ENCODE peak calls at places on chromosome 12, in eight cellular contexts. F is astrocyte; A is Panc1; H is K562; V is heart right ventricle; X is GM23248; D is CD8-positive, alpha-beta memory T cell; G is stomach. Y is an unnamed sample. For H3K36me3 and H3K4me1, the result is how much of the 10 kb centered on the place peaks cover.

GRCh38 chr12:77133566-77133965 is 68.2 kb upstream of the E2F7 start:
- DNase-seq in F (peak), A (no peak), H (no peak), V (peak), X (peak), D (no peak), G (peak), Y (peak)

GRCh38 chr12:115437061-115437567 is 753.1 kb upstream of the TBX3 start:
- DNase-seq in F (peak), A (no peak), H (no peak), V (peak), X (peak), D (no peak), G (no peak), Y (no peak)

GRCh38 chr12:50529345-50529744 is 24.6 kb downstream of the DIP2B start:
- DNase-seq in F (no peak), A (no peak), H (no peak), V (no peak), X (no peak), D (no peak), G (no peak), Y (no peak)

GRCh38 chr12:26219736-26220135 is 24.4 kb downstream of the SSPN start:
- DNase-seq in F (no peak), A (no peak), H (no peak), V (no peak), X (no peak), D (no peak), G (no peak), Y (no peak)

GRCh38 chr12:7058163-7058845 is 2.2 kb upstream of the C1S start:
- DNase-seq in F (no peak), A (no peak), H (no peak), V (no peak), X (no peak), D (no peak), G (no peak), Y (no peak)

GRCh38 chr12:45658066-45658465 is 71.4 kb upstream of the ARID2 start:
- DNase-seq in F (no peak), A (no peak), H (no peak), V (no peak), X (no peak), D (no peak), G (no peak), Y (no peak)

GRCh38 chr12:16347391-16348298 is at the start of gene MGST1:
- DNase-seq in F (peak), A (no peak), H (peak), V (peak), X (peak), D (no peak), G (peak), Y (peak)

GRCh38 chr12:76890407-76891143 is 11.8 kb upstream of the CSRP2 start:
- DNase-seq in F (no peak), A (no peak), H (no peak), V (no peak), X (no peak), D (no peak), G (no peak), Y (no peak)

GRCh38 chr12:124847113-124847512 is 16.6 kb downstream of the SCARB1 start:
- DNase-seq in F (no peak), A (no peak), H (no peak), V (no peak), X (no peak), D (no peak), G (peak), Y (no peak)

GRCh38 chr12:117836476-117836875 is 132.3 kb downstream of the KSR2 start:
- DNase-seq in F (no peak), A (no peak), H (no peak), V (no peak), X (no peak), D (no peak), G (no peak), Y (no peak)
- H3K36me3 ChIP-seq in F (under half), A (under half), H (under half), V (under half), X (under half), D (under half), G (under half), Y (under half)

DNA sequence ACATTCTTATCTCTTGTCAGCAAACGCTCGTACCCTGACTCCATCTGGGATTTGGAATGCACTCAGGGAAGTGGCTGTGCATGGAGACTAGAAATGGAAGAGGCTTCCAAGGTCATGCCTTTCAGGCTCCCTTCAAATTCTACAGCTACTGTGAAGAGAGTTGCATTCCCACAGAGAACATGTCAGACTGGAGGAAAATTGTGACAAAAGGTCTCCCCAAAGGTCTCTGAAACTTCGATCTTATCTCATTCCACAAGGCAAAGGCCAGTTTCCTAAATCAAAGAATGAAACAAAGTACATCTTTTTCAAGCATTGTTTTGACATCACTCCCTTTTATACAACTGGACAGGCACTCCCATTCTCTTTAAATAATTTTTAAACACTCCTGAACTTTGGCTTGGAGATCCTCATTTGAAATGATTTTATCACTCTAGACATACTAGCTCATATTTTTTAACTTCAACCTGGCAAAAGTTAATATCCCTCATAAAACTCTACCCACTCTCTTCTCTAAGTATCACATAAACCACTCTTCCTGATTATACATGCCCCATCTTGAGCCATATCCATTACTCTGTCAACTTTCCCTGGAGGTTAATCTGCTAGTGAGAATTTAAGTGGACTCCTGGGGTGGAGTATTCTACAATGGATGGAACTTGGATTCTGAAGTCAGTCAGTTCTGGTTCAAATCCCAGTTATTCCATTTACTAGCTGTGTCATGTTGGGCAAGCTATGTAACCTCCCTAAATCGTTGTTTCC is 218.1 kb upstream of the HMGA2 start:
- DNase-seq in F (no peak), A (no peak), H (peak), V (no peak), X (no peak), D (no peak), G (no peak), Y (no peak)
- H3K4me1 ChIP-seq in F (under half), A (under half), H (under half), V (under half), X (half or more), D (under half), G (under half), Y (under half)

DNA sequence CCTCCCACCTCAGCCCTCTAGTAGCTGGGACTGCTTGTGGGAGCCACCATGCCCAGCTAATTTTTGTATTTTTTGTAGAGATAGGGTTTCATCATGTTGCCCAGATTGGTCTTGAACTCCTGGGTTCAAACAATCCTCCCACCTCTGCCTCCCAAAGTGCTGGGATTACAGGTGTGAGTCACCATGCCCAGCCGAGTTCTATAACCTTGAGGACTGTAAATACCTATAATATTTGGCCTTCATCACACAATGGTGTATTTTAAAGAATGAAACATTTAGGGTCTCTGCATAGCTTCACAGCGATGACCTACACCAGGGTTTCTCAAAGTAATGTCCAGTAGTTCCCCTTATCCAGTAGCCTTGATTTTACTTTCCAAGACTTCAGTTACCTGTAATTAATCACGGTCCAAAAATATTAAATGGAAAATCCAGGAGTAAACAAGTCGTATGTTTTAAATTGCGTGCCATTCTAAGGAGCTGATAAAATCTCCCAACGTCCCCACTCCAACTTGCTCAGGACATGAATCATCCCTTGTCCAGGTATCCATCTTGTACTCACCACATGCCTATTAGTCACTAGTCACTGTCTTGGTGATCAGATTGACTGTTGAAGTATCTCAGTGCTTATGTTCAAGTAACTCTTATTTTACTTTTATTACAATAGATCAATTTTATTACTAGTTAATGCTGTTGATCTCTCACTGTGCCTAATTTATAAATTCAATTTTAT is 368.2 kb downstream of the BTG1 start:
- DNase-seq in F (peak), A (no peak), H (no peak), V (no peak), X (peak), D (no peak), G (no peak), Y (no peak)
- H3K27ac ChIP-seq in F (no peak), A (no peak), H (no peak), V (peak), X (no peak), D (no peak), G (no peak), Y (no peak)

GRCh38 chr12:116943419-116944372 is 32.9 kb downstream of the FBXW8 start:
- DNase-seq in F (no peak), A (no peak), H (no peak), V (peak), X (no peak), D (no peak), G (no peak), Y (no peak)
- H3K36me3 ChIP-seq in F (under half), A (under half), H (under half), V (under half), X (under half), D (under half), G (under half), Y (under half)